ENCODE peak calls at places on chromosomes 13 and 19, in four cellular contexts. U, D, B and S are unnamed samples.

GRCh38 chr13:93226065-93226622 is 463 bp upstream of the GPC6 start:
- DNase-seq in D (no peak), B (no peak), U (no peak), S (no peak)

GRCh38 chr13:112175162-112176075 is 108.5 kb downstream of the SOX1 start:
- DNase-seq in B (no peak), D (no peak), U (no peak), S (no peak)

GRCh38 chr19:12596927-12597548 is 13.6 kb downstream of the ZNF490 start:
- DNase-seq in B (no peak), D (no peak), U (no peak), S (no peak)

GRCh38 chr13:80871481-80871880 is 530.6 kb upstream of the SPRY2 start:
- DNase-seq in U (no peak), D (no peak), B (no peak), S (no peak)

GRCh38 chr19:7970716-7971448 is 27.4 kb upstream of the TIMM44 start:
- DNase-seq in U (peak), D (peak), B (no peak), S (no peak)

GRCh38 chr19:38079926-38080380 is 144.1 kb downstream of the DPF1 start:
- DNase-seq in U (no peak), D (peak), B (peak), S (no peak)

GRCh38 chr13:38866649-38867048 is 124.0 kb downstream of the STOML3 start:
- DNase-seq in U (peak), D (no peak), B (no peak), S (no peak)

GRCh38 chr13:21478881-21479808 is 20.0 kb upstream of the ZDHHC20 start:
- DNase-seq in U (peak), B (no peak), D (no peak), S (peak)

GRCh38 chr19:41088151-41088550 is at the start of gene CYP2A13:
- DNase-seq in U (no peak), D (no peak), B (no peak), S (no peak)

GRCh38 chr13:37495046-37495445 is 103.5 kb downstream of the POSTN start:
- DNase-seq in B (no peak), D (no peak), U (no peak), S (no peak)

GRCh38 chr19:18439025-18439909 is 1.3 kb upstream of the ISYNA1 start:
- DNase-seq in D (no peak), B (no peak), U (peak), S (no peak)

GRCh38 chr19:51387924-51388389 is at the start of gene LIM2:
- DNase-seq in B (no peak), D (no peak), U (no peak), S (no peak)

GRCh38 chr19:4606921-4607678 is 32.2 kb upstream of the TNFAIP8L1 start:
- DNase-seq in D (no peak), U (peak), B (no peak), S (no peak)

GRCh38 chr13:23087884-23088283 is 92.9 kb upstream of the SGCG start:
- DNase-seq in D (peak), U (peak), B (no peak), S (peak)

GRCh38 chr19:2042485-2043268 is 8.4 kb downstream of the MKNK2 start:
- DNase-seq in U (no peak), B (no peak), D (no peak), S (no peak)

GRCh38 chr19:10431943-10432735 is 11.8 kb downstream of the PDE4A start:
- DNase-seq in U (peak), B (no peak), D (no peak), S (no peak)

GRCh38 chr19:48444933-48445194 is 919 bp upstream of the GRWD1 start:
- DNase-seq in D (no peak), U (no peak), B (no peak), S (no peak)

GRCh38 chr13:72656357-72656756 is 71.1 kb downstream of the MZT1 start:
- DNase-seq in D (no peak), B (no peak), U (no peak), S (no peak)

GRCh38 chr19:40190891-40191835 is at the start of gene MAP3K10:
- DNase-seq in U (peak), D (peak), B (peak), S (peak)

GRCh38 chr13:22690756-22691155 is 490.0 kb upstream of the SGCG start:
- DNase-seq in B (no peak), U (no peak), D (no peak), S (no peak)

GRCh38 chr13:107554355-107554905 is 660.9 kb downstream of the LIG4 start:
- DNase-seq in U (no peak), D (no peak), B (no peak), S (no peak)

GRCh38 chr13:27770809-27771208 is 21.5 kb upstream of the GSX1 start:
- DNase-seq in B (no peak), D (no peak), U (peak), S (no peak)

GRCh38 chr19:1026189-1027019 is at the start of gene CNN2:
- DNase-seq in U (peak), D (peak), B (no peak), S (peak)

GRCh38 chr19:7665076-7665475 is 3.8 kb upstream of the RETN start:
- DNase-seq in U (no peak), D (no peak), B (no peak), S (no peak)

GRCh38 chr13:38951525-38952313 is 38.9 kb downstream of the STOML3 start:
- DNase-seq in D (no peak), U (no peak), B (no peak), S (peak)

GRCh38 chr13:61777281-61777680 is 361.6 kb upstream of the PCDH20 start:
- DNase-seq in D (no peak), B (no peak), U (no peak), S (no peak)

GRCh38 chr13:20462921-20463320 is 62.7 kb downstream of the CRYL1 start:
- DNase-seq in B (no peak), D (no peak), U (no peak), S (no peak)

GRCh38 chr19:56942749-56943148 is 102.2 kb upstream of the PEG3 start:
- DNase-seq in D (no peak), U (peak), B (no peak), S (no peak)

GRCh38 chr19:33404916-33405315 is 31.4 kb downstream of the CEBPG start:
- DNase-seq in U (no peak), D (no peak), B (no peak), S (no peak)
- TF ChIP-seq SPI1 in U (no peak), D (no peak), B (no peak), S (no peak)

GRCh38 chr13:31786011-31786410 is 46.7 kb downstream of the RXFP2 start:
- DNase-seq in B (no peak), U (no peak), D (no peak), S (no peak)

GRCh38 chr13:31794452-31794851 is 55.1 kb downstream of the RXFP2 start:
- DNase-seq in D (no peak), B (no peak), U (no peak), S (no peak)

GRCh38 chr13:31793246-31793645 is 53.9 kb downstream of the RXFP2 start:
- DNase-seq in B (no peak), D (no peak), U (no peak), S (no peak)

DNA sequence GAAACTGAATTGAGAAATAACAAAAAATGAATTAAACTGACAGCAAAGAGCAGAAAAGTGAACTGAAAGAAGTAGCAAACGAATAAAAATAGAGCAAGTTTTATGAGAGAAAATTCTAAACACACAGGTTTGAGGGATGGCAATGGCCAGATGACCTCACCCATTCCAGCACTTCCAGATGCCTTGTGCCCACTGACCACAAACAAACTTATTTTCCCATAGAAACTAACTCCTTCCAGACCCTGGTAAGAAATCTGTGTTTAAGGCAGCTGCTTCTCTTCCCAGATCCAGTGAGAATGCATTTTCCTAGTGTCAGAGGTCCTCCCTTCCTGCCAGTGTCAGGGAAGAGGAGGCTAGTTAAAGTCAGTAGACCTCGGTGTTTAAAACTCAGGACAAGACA is 51.7 kb downstream of the RXFP2 start:
- DNase-seq in B (no peak), U (no peak), D (no peak), S (no peak)
- TF ChIP-seq SPI1 in B (no peak), U (no peak), D (no peak), S (no peak)

GRCh38 chr13:25186187-25186586 is 14.1 kb upstream of the AMER2 start:
- DNase-seq in B (no peak), D (no peak), U (no peak), S (no peak)
- TF ChIP-seq SPI1 in B (no peak), D (no peak), U (no peak), S (no peak)

DNA sequence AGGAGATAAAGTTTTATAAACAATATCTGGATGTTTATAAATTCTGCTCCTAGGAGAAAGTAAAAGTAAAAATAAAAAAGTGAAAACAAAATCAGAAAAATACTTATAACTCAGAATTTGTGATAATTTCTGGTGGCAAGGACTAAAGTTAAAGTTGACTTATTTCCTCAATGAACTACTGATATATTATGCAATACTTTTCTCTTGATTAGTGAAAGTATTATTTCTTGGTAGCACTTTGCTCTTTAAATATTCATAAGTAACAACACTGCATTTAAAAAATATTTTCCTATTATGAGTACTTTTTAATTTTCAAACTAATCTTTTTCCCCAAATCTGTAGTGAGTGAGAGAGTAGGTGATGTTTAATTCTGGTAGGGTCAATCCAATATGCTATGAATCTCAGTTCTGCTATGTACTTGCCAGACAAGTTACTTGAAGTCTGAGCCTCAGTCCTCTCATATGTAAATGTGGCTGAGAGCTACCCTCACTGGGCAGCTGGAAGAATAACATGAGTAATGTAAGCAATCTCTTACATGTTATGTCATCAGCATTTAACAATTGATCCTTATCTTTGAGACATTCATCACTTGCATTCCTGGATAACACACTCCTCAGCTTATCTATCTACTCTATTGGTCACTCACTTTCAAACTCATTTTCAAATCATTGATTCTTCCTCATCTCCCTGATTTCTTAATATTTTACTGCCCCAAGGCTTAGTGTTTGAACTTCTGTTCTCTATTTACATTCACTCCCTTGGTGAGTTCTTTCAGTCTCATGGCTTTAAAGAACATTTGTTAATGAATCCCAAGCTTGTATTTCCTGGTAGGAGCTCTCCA is 239.0 kb downstream of the RGCC start:
- DNase-seq in U (peak), D (no peak), B (no peak), S (no peak)
- TF ChIP-seq SPI1 in U (no peak), D (no peak), B (no peak), S (no peak)

DNA sequence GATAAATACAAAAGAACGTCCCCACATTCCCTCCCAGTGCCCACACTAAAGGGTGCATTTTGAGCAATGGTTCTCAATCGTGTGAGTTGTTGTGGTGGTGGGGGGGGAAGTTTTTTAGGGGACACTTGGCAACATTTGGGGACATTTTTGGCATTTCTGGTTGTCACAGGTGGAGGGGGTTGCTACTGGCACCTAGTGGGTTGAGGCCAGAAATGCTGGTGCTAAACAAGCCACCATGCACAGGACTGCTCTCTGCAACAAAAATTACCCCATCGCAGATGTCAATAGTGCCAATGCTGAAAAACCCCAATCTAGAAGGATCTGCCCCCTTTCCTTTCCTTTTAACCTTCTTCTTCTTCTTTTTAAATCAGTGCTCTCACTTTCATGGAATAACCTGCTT is 453.3 kb downstream of the TSHZ3 start:
- DNase-seq in B (no peak), D (no peak), U (no peak), S (no peak)
- TF ChIP-seq SPI1 in B (no peak), D (no peak), U (no peak), S (no peak)

GRCh38 chr19:15087182-15087581 is 5.2 kb downstream of the OR1I1 start:
- DNase-seq in D (no peak), B (no peak), U (no peak), S (no peak)
- TF ChIP-seq SPI1 in D (no peak), B (no peak), U (no peak), S (no peak)

DNA sequence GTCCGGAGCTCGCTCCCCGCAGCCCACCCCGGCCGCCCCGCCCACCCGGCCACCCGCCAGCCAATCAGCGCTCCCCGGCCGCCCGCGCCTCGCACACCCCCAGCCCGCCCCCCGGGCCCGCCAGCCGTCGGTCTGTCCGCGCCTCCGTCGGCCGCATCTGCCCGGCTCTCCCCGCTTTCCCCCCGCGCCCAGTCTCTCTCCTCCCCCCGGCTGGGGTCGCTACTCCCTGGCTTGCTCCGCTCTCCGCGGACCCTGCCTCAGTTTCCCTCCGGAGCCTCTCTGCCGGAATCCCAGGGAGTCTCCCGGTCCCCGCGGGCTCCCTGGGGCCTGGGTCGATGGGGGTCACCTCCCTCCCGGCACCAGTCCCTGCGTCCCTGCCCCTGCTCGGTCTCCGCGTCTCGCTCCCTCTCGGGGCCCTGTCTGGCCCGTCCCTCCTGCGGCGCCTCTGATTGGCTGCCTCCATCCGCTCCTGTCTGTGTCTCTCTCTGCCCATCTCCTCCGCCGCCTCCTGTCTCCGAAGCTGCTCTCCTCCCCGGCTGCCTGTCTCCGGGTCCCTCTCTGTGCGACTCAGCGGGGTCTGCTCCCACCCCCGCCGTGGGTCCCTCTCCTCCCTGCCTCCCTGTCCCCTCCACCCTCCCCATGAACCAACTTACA is 485 bp downstream of the IL11 start:
- DNase-seq in B (no peak), U (peak), D (no peak), S (no peak)
- TF ChIP-seq SPI1 in B (no peak), U (no peak), D (no peak), S (no peak)

GRCh38 chr13:102774596-102775375 is 1.2 kb upstream of the TEX30 start:
- DNase-seq in D (no peak), B (no peak), U (no peak), S (peak)
- TF ChIP-seq SPI1 in D (no peak), B (no peak), U (no peak), S (no peak)

GRCh38 chr13:76836311-76836710 is 49.9 kb downstream of the KCTD12 start:
- DNase-seq in D (no peak), U (no peak), B (no peak), S (no peak)
- TF ChIP-seq SPI1 in D (no peak), U (no peak), B (no peak), S (no peak)